ENCODE peak calls at places on chromosomes 4 and X, in ten cellular contexts. L is GM12865, P is tibial nerve, K is lower leg skin, Q is brain microvascular endothelial cell, J is GM13976, Z is vagina, R is ovary, T is cardiac muscle cell, C is choroid plexus epithelial cell. W is an unnamed sample.

GRCh38 chrX:42127563-42127962 is 204.2 kb upstream of the CASK start:
- DNase-seq in L (peak), P (no peak), K (no peak), Q (no peak), J (no peak), Z (no peak), R (no peak), T (no peak), C (no peak), W (no peak)

GRCh38 chr4:148642907-148643306 is 200.7 kb upstream of the NR3C2 start:
- DNase-seq in L (no peak), P (no peak), K (no peak), Q (no peak), J (no peak), Z (no peak), R (no peak), T (no peak), C (no peak), W (no peak)

GRCh38 chrX:112830540-112830939 is 10.1 kb downstream of the AMOT start:
- DNase-seq in L (no peak), P (no peak), K (no peak), Q (no peak), J (no peak), Z (no peak), R (no peak), T (no peak), C (no peak), W (no peak)

GRCh38 chr4:18914182-18914581 is 892.6 kb upstream of the LCORL start:
- DNase-seq in L (no peak), P (no peak), K (no peak), Q (no peak), J (no peak), Z (no peak), R (no peak), T (no peak), C (no peak), W (peak)

GRCh38 chrX:14554132-14554715 is 24.9 kb downstream of the GLRA2 start:
- DNase-seq in L (no peak), P (no peak), K (no peak), Q (no peak), J (no peak), Z (no peak), R (peak), T (no peak), C (no peak), W (no peak)

GRCh38 chrX:49071877-49072711 is 1.7 kb downstream of the PRAF2 start:
- DNase-seq in L (no peak), P (peak), K (no peak), Q (peak), J (no peak), Z (no peak), R (peak), T (peak), C (peak), W (peak)

GRCh38 chrX:136269921-136270320 is 18.7 kb upstream of the MAP7D3 start:
- DNase-seq in L (no peak), P (no peak), K (no peak), Q (no peak), J (no peak), Z (no peak), R (no peak), T (no peak), C (no peak), W (no peak)

GRCh38 chr4:72171761-72172160 is 140.0 kb downstream of the NPFFR2 start:
- DNase-seq in L (no peak), P (no peak), K (no peak), Q (no peak), J (no peak), Z (no peak), R (no peak), T (no peak), C (no peak), W (no peak)

GRCh38 chrX:25144043-25144940 is 128.5 kb upstream of the ARX start:
- DNase-seq in L (peak), P (peak), K (peak), Q (peak), J (peak), Z (no peak), R (peak), T (peak), C (peak), W (peak)

GRCh38 chr4:164467493-164467892 is 286.4 kb upstream of the SMIM31 start:
- DNase-seq in L (no peak), P (no peak), K (no peak), Q (no peak), J (no peak), Z (no peak), R (no peak), T (no peak), C (no peak), W (no peak)

GRCh38 chr4:89640620-89641366 is 196.2 kb downstream of the SNCA start:
- DNase-seq in L (no peak), P (no peak), K (no peak), Q (peak), J (no peak), Z (no peak), R (no peak), T (peak), C (peak), W (no peak)

GRCh38 chr4:959338-960139 is 13.8 kb downstream of the DGKQ start:
- DNase-seq in L (no peak), P (no peak), K (peak), Q (no peak), J (no peak), Z (no peak), R (peak), T (no peak), C (no peak), W (no peak)

GRCh38 chrX:21691512-21692018 is 33.4 kb upstream of the KLHL34 start:
- DNase-seq in L (no peak), P (no peak), K (no peak), Q (no peak), J (no peak), Z (no peak), R (no peak), T (no peak), C (no peak), W (no peak)

GRCh38 chr4:74444891-74445642 is at the start of gene AREG:
- DNase-seq in L (peak), P (peak), K (peak), Q (peak), J (peak), Z (no peak), R (peak), T (peak), C (peak), W (peak)
- TF ChIP-seq CTCF in L (peak), P (peak), K (no peak), Q (peak), J (no peak), Z (peak), R (no peak), T (peak), C (peak), W (peak)

DNA sequence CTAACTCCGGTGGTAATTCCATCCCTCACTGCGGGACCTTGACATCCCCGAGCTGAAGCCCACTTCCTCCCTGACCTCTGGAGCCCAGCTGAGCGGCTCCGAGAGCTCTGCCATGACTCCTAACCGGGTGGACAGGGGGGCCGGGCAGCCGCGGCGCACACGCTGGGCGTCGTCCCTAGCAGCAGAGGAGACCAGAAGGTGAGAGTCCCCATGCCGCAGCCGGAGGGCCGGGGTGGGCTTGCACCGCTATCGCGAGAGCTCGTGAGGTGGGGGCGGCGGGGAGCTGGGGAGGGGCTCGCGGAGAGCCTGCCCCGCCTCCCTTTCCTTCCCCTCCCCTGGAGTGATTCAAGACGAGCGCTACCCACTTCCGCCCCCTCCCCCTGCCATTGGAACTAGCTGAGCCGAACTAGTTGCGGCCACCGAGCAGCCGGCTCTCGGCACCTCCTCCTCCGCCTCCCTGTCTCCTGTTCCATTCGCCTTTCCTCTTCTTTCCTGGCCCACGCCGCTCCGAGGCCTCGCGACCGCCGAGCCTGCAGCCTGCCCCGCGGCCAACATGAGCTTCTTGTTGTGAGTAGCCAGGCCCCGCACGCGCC is at the start of gene MOB1B:
- DNase-seq in L (peak), P (peak), K (peak), Q (peak), J (peak), Z (no peak), R (peak), T (peak), C (peak), W (peak)
- TF ChIP-seq CTCF in L (peak), P (peak), K (no peak), Q (peak), J (no peak), Z (no peak), R (no peak), T (peak), C (peak), W (peak)

GRCh38 chr4:98113005-98113404 is 30.3 kb downstream of the STPG2 start:
- DNase-seq in L (peak), P (no peak), K (no peak), Q (peak), J (no peak), Z (no peak), R (peak), T (peak), C (peak), W (peak)
- TF ChIP-seq CTCF in L (peak), P (no peak), K (no peak), Q (peak), J (no peak), Z (no peak), R (no peak), T (peak), C (peak), W (peak)

DNA sequence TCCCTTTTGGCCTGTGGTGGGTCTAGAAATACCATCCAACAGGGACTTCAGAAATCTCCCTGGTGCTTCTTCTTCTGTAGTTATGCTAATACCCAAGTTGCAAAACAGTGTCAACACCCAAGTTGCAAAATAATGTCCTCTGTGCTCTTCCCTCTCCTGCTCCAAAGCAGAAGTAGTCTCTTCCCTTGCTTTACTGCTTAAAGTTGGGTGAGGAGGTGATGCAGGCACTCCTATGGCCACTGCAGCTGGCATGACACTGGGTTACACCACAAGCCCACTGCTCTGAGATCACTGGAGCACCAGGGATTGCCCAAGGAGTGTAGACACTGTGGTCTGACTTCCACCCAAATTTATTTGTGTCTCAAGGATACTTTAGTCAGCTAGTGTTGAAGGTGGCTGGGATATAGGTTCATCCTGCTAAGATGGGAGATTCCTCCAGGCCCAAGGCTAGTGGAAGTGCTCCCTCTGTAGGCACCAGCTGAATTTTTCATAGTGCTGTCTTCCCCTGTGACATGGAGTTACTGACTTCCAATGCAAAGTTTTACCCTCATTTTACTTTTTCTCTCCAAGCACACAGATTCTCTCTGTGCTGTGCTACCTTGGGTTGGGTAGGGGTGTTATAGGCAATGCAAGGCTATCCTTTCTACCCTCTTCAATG is 196.2 kb upstream of the TENT5D start:
- DNase-seq in L (no peak), P (no peak), K (no peak), Q (no peak), J (no peak), Z (no peak), R (no peak), T (peak), C (no peak), W (no peak)
- TF ChIP-seq CTCF in L (no peak), P (no peak), K (no peak), Q (no peak), J (no peak), Z (no peak), R (no peak), T (peak), C (no peak), W (no peak)

DNA sequence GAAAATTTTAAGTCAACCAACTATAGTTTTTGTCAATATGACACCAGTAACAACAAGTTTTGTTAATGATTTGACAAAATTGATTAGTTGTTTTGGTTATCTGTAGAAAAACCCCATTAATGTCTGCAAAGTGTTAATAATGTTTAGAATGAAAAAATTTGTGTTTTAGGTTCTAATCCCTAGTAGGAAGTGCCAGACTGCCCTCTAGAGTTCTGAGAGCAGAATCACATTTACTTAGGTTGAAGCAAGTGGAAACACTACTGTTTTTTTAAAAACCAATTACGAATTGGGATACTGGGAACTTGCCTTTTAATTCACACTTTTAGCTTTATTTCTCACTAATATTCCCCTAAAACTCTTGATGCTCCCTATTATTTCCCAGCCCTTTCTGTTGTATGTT is 101.1 kb upstream of the CYLC1 start:
- DNase-seq in L (peak), P (no peak), K (no peak), Q (no peak), J (peak), Z (no peak), R (no peak), T (no peak), C (peak), W (no peak)
- TF ChIP-seq CTCF in L (peak), P (no peak), K (no peak), Q (peak), J (peak), Z (no peak), R (no peak), T (no peak), C (peak), W (no peak)

GRCh38 chrX:7828594-7828993 is 14.4 kb upstream of the VCX start:
- DNase-seq in L (peak), P (no peak), K (no peak), Q (no peak), J (peak), Z (no peak), R (no peak), T (no peak), C (no peak), W (no peak)
- TF ChIP-seq CTCF in L (peak), P (no peak), K (no peak), Q (no peak), J (peak), Z (no peak), R (no peak), T (no peak), C (no peak), W (no peak)

DNA sequence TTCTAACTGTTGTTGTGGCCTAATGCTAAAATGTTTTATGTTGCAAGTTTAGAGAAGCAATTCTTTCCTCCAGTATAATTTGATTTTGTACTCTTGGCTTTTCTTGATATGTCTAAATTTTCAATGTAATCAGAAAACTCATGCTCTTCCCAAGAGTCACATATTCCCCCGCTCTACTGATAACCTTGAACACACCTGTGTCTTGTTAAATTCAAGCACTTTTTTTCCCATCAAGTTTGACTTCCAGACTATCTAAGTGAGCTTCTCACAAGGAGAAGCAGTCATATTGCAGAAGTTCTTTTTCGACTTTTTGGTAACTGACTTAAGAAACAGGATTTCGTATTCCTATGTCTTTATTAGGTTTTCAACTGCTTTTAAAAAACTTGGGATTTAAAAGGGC is 7.4 kb upstream of the ADH4 start:
- DNase-seq in L (no peak), P (no peak), K (no peak), Q (no peak), J (no peak), Z (no peak), R (no peak), T (no peak), C (no peak), W (no peak)
- TF ChIP-seq CTCF in L (no peak), P (no peak), K (no peak), Q (no peak), J (no peak), Z (no peak), R (no peak), T (no peak), C (no peak), W (no peak)

W was measured in HFFc6.